ENCODE peak calls at places on chromosomes 6 and 20, in six cellular contexts. S is neural progenitor cell, O is IMR-90, V is K562, R is mesendoderm, D is HCT116. K is an unnamed sample. For H3K27me3, the result is how much of the 10 kb centered on the place peaks cover.

GRCh38 chr20:52118233-52118632 is 73.3 kb downstream of the ZFP64 start:
- DNase-seq in S (no peak), R (no peak), D (no peak), O (no peak), V (no peak), K (no peak)

GRCh38 chr6:139148557-139149220 is 13.8 kb downstream of the HECA start:
- DNase-seq in R (no peak), V (no peak), D (no peak), O (peak), S (no peak), K (peak)

GRCh38 chr6:15335385-15335784 is 89.5 kb downstream of the JARID2 start:
- DNase-seq in O (no peak), S (no peak), R (no peak), D (no peak), V (no peak), K (no peak)

GRCh38 chr20:53269380-53269779 is 297.2 kb downstream of the TSHZ2 start:
- DNase-seq in R (no peak), S (no peak), V (no peak), O (no peak), D (no peak), K (no peak)

GRCh38 chr6:34414999-34415858 is 10.6 kb downstream of the RPS10 start:
- DNase-seq in S (no peak), D (peak), R (peak), V (peak), O (peak), K (peak)

GRCh38 chr20:1816384-1817381 is 78.5 kb upstream of the SIRPA start:
- DNase-seq in D (no peak), S (peak), R (no peak), O (peak), V (no peak), K (no peak)

GRCh38 chr6:105402090-105402980 is 547 bp downstream of the PREP start:
- DNase-seq in V (peak), R (peak), O (peak), D (no peak), S (peak), K (peak)

GRCh38 chr6:39493174-39493573 is 170.7 kb upstream of the KCNK16 start:
- DNase-seq in V (no peak), R (peak), O (no peak), S (no peak), D (no peak), K (peak)

GRCh38 chr6:170144952-170145587 is 145.8 kb downstream of the DLL1 start:
- DNase-seq in R (no peak), O (no peak), D (no peak), S (no peak), V (no peak), K (no peak)

DNA sequence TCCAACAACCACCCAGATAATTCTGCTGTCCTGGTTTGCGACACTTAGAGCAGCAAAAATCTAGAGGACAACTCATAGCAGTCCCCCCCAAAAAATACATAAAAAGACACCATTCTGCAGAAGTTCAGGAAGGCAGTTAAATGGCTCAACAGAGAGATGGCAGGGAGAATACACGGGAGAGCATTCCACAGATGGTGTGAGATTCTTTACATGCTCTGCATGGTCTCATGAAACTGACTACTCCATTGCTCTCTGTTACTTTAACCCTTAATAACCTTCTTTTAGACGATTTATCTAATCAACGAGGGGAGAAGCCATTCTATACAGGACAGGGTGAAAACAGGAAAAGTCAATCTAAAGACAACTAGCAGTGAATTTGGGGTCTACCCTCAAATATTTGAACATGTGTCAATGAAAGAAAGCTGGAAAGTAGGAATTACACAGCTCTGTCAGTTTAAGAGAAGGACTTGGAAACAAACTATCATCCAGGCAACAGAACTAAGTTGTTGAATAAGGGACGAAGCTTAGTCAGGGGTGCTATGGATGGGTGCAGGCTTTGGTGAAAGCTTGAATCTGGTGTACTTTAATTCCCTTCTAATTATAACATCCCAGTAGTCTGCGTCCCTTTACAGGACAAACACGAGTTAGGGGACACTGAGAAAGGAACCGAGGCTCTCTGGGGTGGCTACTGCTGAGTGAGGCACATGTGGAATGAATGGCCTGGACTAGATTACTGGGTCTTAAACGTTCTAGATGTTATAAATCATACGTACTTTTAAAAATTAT is 5.1 kb downstream of the PERP start:
- DNase-seq in R (peak), S (no peak), O (no peak), V (no peak), D (no peak), K (no peak)
- H3K27ac ChIP-seq in R (peak), S (no peak), O (peak), V (no peak), D (no peak), K (no peak)

GRCh38 chr20:60085551-60086132 is 127.4 kb downstream of the CDH26 start:
- DNase-seq in V (no peak), D (no peak), O (no peak), S (peak), R (peak), K (no peak)

GRCh38 chr20:60091284-60091683 is 133.1 kb downstream of the CDH26 start:
- DNase-seq in V (no peak), D (no peak), R (no peak), S (no peak), O (no peak), K (no peak)

GRCh38 chr20:60088236-60088635 is 130.0 kb downstream of the CDH26 start:
- DNase-seq in O (no peak), S (no peak), V (no peak), R (no peak), D (no peak), K (no peak)

GRCh38 chr20:60086936-60087562 is 128.8 kb downstream of the CDH26 start:
- DNase-seq in D (no peak), V (no peak), R (no peak), S (no peak), O (no peak), K (no peak)

GRCh38 chr20:60087563-60088105 is 129.4 kb downstream of the CDH26 start:
- DNase-seq in O (no peak), S (no peak), V (no peak), D (no peak), R (no peak), K (peak)
- H3K9ac ChIP-seq in O (no peak), S (no peak), V (no peak), D (no peak), R (no peak), K (no peak)

GRCh38 chr20:46807998-46808397 is 86.6 kb upstream of the EYA2 start:
- DNase-seq in O (no peak), V (no peak), S (no peak), D (no peak), R (no peak), K (no peak)
- H3K27me3 ChIP-seq in O (under half), V (under half), S (under half), D (under half), R (under half), K (under half)

GRCh38 chr6:16547586-16547985 is 213.7 kb downstream of the ATXN1 start:
- DNase-seq in S (no peak), D (no peak), V (no peak), R (no peak), O (no peak), K (peak)
- H3K27ac ChIP-seq in S (no peak), D (no peak), V (no peak), R (no peak), O (no peak), K (no peak)

GRCh38 chr6:168440520-168441433 is at the start of gene SMOC2:
- DNase-seq in O (no peak), D (no peak), V (no peak), R (no peak), S (peak), K (no peak)
- H3K9ac ChIP-seq in O (no peak), D (no peak), V (no peak), R (peak), S (no peak), K (no peak)

K was measured in fibroblast of lung.